ENCODE peak calls at places on chromosome 15, in six cellular contexts. H is substantia nigra; X is OCI-LY7; Z is activated gamma-delta T cell treated with anti-CD3 and anti-CD28 coated beads, Interleukin-2, amount 50 U/mL, for 16 hours; P is activated CD4-positive, alpha-beta memory T cell treated with anti-CD3 and anti-CD28 coated beads, Interleukin-2, amount 10 ng/mL, durations not matched to agents 7 days and 5 days; G is GM03348. A is an unnamed sample.

GRCh38 chr15:83199288-83199687 is 8.3 kb downstream of the HDGFL3 start:
- DNase-seq in Z (no peak), H (no peak), P (no peak), G (no peak), X (no peak), A (no peak)

GRCh38 chr15:31338879-31339557 is 12.4 kb downstream of the KLF13 start:
- DNase-seq in H (no peak), X (no peak), Z (no peak), P (peak; percentile 56), G (peak; percentile 83), A (peak; percentile 80)

GRCh38 chr15:101019351-101019750 is 100.2 kb downstream of the LRRK1 start:
- DNase-seq in H (no peak), P (peak; percentile 5), G (no peak), Z (no peak), X (no peak), A (no peak)

GRCh38 chr15:30670056-30670455 is 44.1 kb downstream of the ARHGAP11B start:
- DNase-seq in P (no peak), Z (no peak), X (no peak), G (no peak), H (no peak), A (no peak)

GRCh38 chr15:60004846-60005351 is 788 bp downstream of the FOXB1 start:
- DNase-seq in H (no peak), P (peak; percentile 53), X (no peak), G (no peak), Z (no peak), A (no peak)

GRCh38 chr15:72207576-72208085 is 10.0 kb upstream of the GRAMD2A start:
- DNase-seq in Z (no peak), H (no peak), P (no peak), G (no peak), X (no peak), A (no peak)

GRCh38 chr15:101090460-101090853 is 161.4 kb downstream of the CHSY1 start:
- DNase-seq in Z (no peak), P (no peak), X (no peak), H (no peak), G (no peak), A (no peak)

GRCh38 chr15:79088426-79089205 is 2.0 kb downstream of the RASGRF1 start:
- DNase-seq in P (no peak), Z (no peak), H (no peak), X (no peak), G (no peak), A (no peak)

GRCh38 chr15:58295637-58296036 is 136.2 kb upstream of the LIPC start:
- DNase-seq in P (no peak), G (no peak), X (no peak), Z (no peak), H (no peak), A (no peak)

GRCh38 chr15:71334874-71335273 is 219.6 kb downstream of the THSD4 start:
- DNase-seq in P (no peak), G (no peak), Z (no peak), X (no peak), H (no peak), A (no peak)

GRCh38 chr15:33013827-33014445 is 180.6 kb downstream of the FMN1 start:
- DNase-seq in G (peak; percentile 64), P (no peak), Z (no peak), X (no peak), H (no peak), A (no peak)

GRCh38 chr15:71238926-71239325 is 123.7 kb downstream of the THSD4 start:
- DNase-seq in Z (no peak), P (no peak), H (no peak), G (no peak), X (no peak), A (no peak)

GRCh38 chr15:90591524-90591923 is 61.8 kb downstream of the CRTC3 start:
- DNase-seq in Z (no peak), H (no peak), G (no peak), P (no peak), X (no peak), A (no peak)

GRCh38 chr15:90939756-90940155 is 4.7 kb downstream of the UNC45A start:
- DNase-seq in H (no peak), X (no peak), P (no peak), G (no peak), Z (no peak), A (no peak)

GRCh38 chr15:94576889-94577533 is 345.6 kb downstream of the MCTP2 start:
- DNase-seq in H (no peak), G (no peak), Z (peak; percentile 10), X (peak; percentile 64), P (peak; percentile 54), A (no peak)

GRCh38 chr15:40982855-40983254 is 29.6 kb downstream of the CHAC1 start:
- DNase-seq in P (no peak), H (no peak), Z (no peak), X (no peak), G (peak; percentile 71), A (no peak)

GRCh38 chr15:92907229-92907628 is 7.1 kb downstream of the CHD2 start:
- DNase-seq in H (no peak), Z (no peak), G (no peak), P (no peak), X (no peak), A (no peak)

GRCh38 chr15:75356006-75356405 is 9.2 kb downstream of the NEIL1 start:
- DNase-seq in P (no peak), Z (no peak), X (no peak), G (no peak), H (no peak), A (no peak)

GRCh38 chr15:63110428-63111026 is 11.1 kb upstream of the LACTB start:
- DNase-seq in G (no peak), X (no peak), H (no peak), Z (no peak), P (no peak), A (no peak)

GRCh38 chr15:42371125-42371524 is 11.8 kb downstream of the CAPN3 start:
- DNase-seq in H (no peak), G (no peak), X (peak; percentile 34), P (no peak), Z (no peak), A (no peak)

GRCh38 chr15:32956006-32956405 is 238.2 kb downstream of the GREM1 start:
- DNase-seq in Z (no peak), H (no peak), P (no peak), X (peak; percentile 63), G (peak; percentile 70), A (no peak)

GRCh38 chr15:57357796-57358195 is 18.5 kb upstream of the CGNL1 start:
- DNase-seq in H (no peak), Z (no peak), G (no peak), X (no peak), P (no peak), A (no peak)

GRCh38 chr15:90059208-90059985 is 42.9 kb downstream of the IDH2 start:
- DNase-seq in P (peak; percentile 81), G (no peak), X (peak; percentile 95), H (peak; percentile 32), Z (peak; percentile 35), A (peak; percentile 83)

GRCh38 chr15:37995461-37996347 is 61.3 kb downstream of the TMCO5A start:
- DNase-seq in P (no peak), G (peak; percentile 31), X (peak; percentile 76), Z (no peak), H (no peak), A (no peak)

GRCh38 chr15:75455982-75456531 is 4.6 kb upstream of the SIN3A start:
- DNase-seq in H (no peak), X (peak; percentile 72), Z (peak; percentile 45), P (peak; percentile 78), G (no peak), A (no peak)

GRCh38 chr15:85411992-85412538 is 31.7 kb downstream of the AKAP13 start:
- DNase-seq in P (no peak), H (no peak), Z (no peak), G (no peak), X (no peak), A (no peak)